ENCODE peak calls at places on chromosomes 6 and 20, in six cellular contexts. One of them, this sample, is unnamed.

GRCh38 chr20:11394145-11394833 is 523.4 kb upstream of the BTBD3 start:
- DNase-seq in tibial artery: no peak
- DNase-seq in activated CD4-positive, alpha-beta T cell treated with anti-CD3 and anti-CD28 coated beads, Interleukin-2, amount 50 U/mL, for 24 hours: no peak
- DNase-seq in GM10248: no peak
- DNase-seq in activated CD8-positive, alpha-beta memory T cell treated with anti-CD3 and anti-CD28 coated beads for 48 hours: no peak
- DNase-seq in RWPE1: no peak
- DNase-seq in this sample: no peak

GRCh38 chr6:31908791-31909190 is 6.9 kb upstream of the ZBTB12 start:
- DNase-seq in GM10248: peak; percentile 63
- DNase-seq in activated CD4-positive, alpha-beta T cell treated with anti-CD3 and anti-CD28 coated beads, Interleukin-2, amount 50 U/mL, for 24 hours: no peak
- DNase-seq in activated CD8-positive, alpha-beta memory T cell treated with anti-CD3 and anti-CD28 coated beads for 48 hours: no peak
- DNase-seq in RWPE1: no peak
- DNase-seq in tibial artery: no peak
- DNase-seq in this sample: peak; percentile 52

GRCh38 chr20:17912916-17913315 is 55.7 kb downstream of the SNX5 start:
- DNase-seq in GM10248: no peak
- DNase-seq in activated CD4-positive, alpha-beta T cell treated with anti-CD3 and anti-CD28 coated beads, Interleukin-2, amount 50 U/mL, for 24 hours: no peak
- DNase-seq in tibial artery: no peak
- DNase-seq in RWPE1: no peak
- DNase-seq in activated CD8-positive, alpha-beta memory T cell treated with anti-CD3 and anti-CD28 coated beads for 48 hours: no peak
- DNase-seq in this sample: no peak

GRCh38 chr6:13383280-13384163 is 55.2 kb upstream of the TBC1D7 start:
- DNase-seq in activated CD8-positive, alpha-beta memory T cell treated with anti-CD3 and anti-CD28 coated beads for 48 hours: no peak
- DNase-seq in tibial artery: no peak
- DNase-seq in activated CD4-positive, alpha-beta T cell treated with anti-CD3 and anti-CD28 coated beads, Interleukin-2, amount 50 U/mL, for 24 hours: no peak
- DNase-seq in GM10248: peak; percentile 67
- DNase-seq in RWPE1: no peak
- DNase-seq in this sample: peak; percentile 50

GRCh38 chr6:73695619-73696421 is at the start of gene CD109:
- DNase-seq in RWPE1: peak; percentile 80
- DNase-seq in GM10248: peak; percentile 52
- DNase-seq in activated CD8-positive, alpha-beta memory T cell treated with anti-CD3 and anti-CD28 coated beads for 48 hours: peak; percentile 46
- DNase-seq in activated CD4-positive, alpha-beta T cell treated with anti-CD3 and anti-CD28 coated beads, Interleukin-2, amount 50 U/mL, for 24 hours: peak; percentile 46
- DNase-seq in tibial artery: peak; percentile 51
- DNase-seq in this sample: peak; percentile 89

GRCh38 chr20:59147197-59147596 is 16.4 kb upstream of the ZNF831 start:
- DNase-seq in GM10248: no peak
- DNase-seq in activated CD4-positive, alpha-beta T cell treated with anti-CD3 and anti-CD28 coated beads, Interleukin-2, amount 50 U/mL, for 24 hours: no peak
- DNase-seq in tibial artery: no peak
- DNase-seq in activated CD8-positive, alpha-beta memory T cell treated with anti-CD3 and anti-CD28 coated beads for 48 hours: no peak
- DNase-seq in RWPE1: no peak
- DNase-seq in this sample: no peak

GRCh38 chr20:9884666-9885065 is 45.8 kb upstream of the PAK5 start:
- DNase-seq in tibial artery: no peak
- DNase-seq in activated CD4-positive, alpha-beta T cell treated with anti-CD3 and anti-CD28 coated beads, Interleukin-2, amount 50 U/mL, for 24 hours: no peak
- DNase-seq in RWPE1: no peak
- DNase-seq in activated CD8-positive, alpha-beta memory T cell treated with anti-CD3 and anti-CD28 coated beads for 48 hours: no peak
- DNase-seq in GM10248: no peak
- DNase-seq in this sample: no peak

GRCh38 chr6:40754481-40755045 is 167.4 kb upstream of the LRFN2 start:
- DNase-seq in RWPE1: no peak
- DNase-seq in activated CD8-positive, alpha-beta memory T cell treated with anti-CD3 and anti-CD28 coated beads for 48 hours: no peak
- DNase-seq in GM10248: no peak
- DNase-seq in activated CD4-positive, alpha-beta T cell treated with anti-CD3 and anti-CD28 coated beads, Interleukin-2, amount 50 U/mL, for 24 hours: no peak
- DNase-seq in tibial artery: no peak
- DNase-seq in this sample: no peak

GRCh38 chr6:169108753-169109152 is 144.9 kb downstream of the THBS2 start:
- DNase-seq in RWPE1: no peak
- DNase-seq in GM10248: no peak
- DNase-seq in tibial artery: no peak
- DNase-seq in activated CD4-positive, alpha-beta T cell treated with anti-CD3 and anti-CD28 coated beads, Interleukin-2, amount 50 U/mL, for 24 hours: no peak
- DNase-seq in activated CD8-positive, alpha-beta memory T cell treated with anti-CD3 and anti-CD28 coated beads for 48 hours: no peak
- DNase-seq in this sample: no peak

GRCh38 chr6:75747985-75748742 is 875 bp upstream of the MYO6 start:
- DNase-seq in activated CD4-positive, alpha-beta T cell treated with anti-CD3 and anti-CD28 coated beads, Interleukin-2, amount 50 U/mL, for 24 hours: no peak
- DNase-seq in tibial artery: no peak
- DNase-seq in activated CD8-positive, alpha-beta memory T cell treated with anti-CD3 and anti-CD28 coated beads for 48 hours: no peak
- DNase-seq in RWPE1: no peak
- DNase-seq in GM10248: no peak
- DNase-seq in this sample: no peak

GRCh38 chr6:72421387-72421786 is 200.5 kb upstream of the KCNQ5 start:
- DNase-seq in RWPE1: no peak
- DNase-seq in GM10248: no peak
- DNase-seq in activated CD4-positive, alpha-beta T cell treated with anti-CD3 and anti-CD28 coated beads, Interleukin-2, amount 50 U/mL, for 24 hours: no peak
- DNase-seq in activated CD8-positive, alpha-beta memory T cell treated with anti-CD3 and anti-CD28 coated beads for 48 hours: no peak
- DNase-seq in tibial artery: no peak
- DNase-seq in this sample: no peak

GRCh38 chr6:74259931-74260330 is 563.9 kb downstream of the CD109 start:
- DNase-seq in GM10248: no peak
- DNase-seq in activated CD8-positive, alpha-beta memory T cell treated with anti-CD3 and anti-CD28 coated beads for 48 hours: no peak
- DNase-seq in activated CD4-positive, alpha-beta T cell treated with anti-CD3 and anti-CD28 coated beads, Interleukin-2, amount 50 U/mL, for 24 hours: no peak
- DNase-seq in RWPE1: no peak
- DNase-seq in tibial artery: no peak
- DNase-seq in this sample: no peak

GRCh38 chr6:13431059-13431656 is 56.2 kb downstream of the GFOD1 start:
- DNase-seq in tibial artery: no peak
- DNase-seq in RWPE1: no peak
- DNase-seq in activated CD8-positive, alpha-beta memory T cell treated with anti-CD3 and anti-CD28 coated beads for 48 hours: no peak
- DNase-seq in GM10248: no peak
- DNase-seq in activated CD4-positive, alpha-beta T cell treated with anti-CD3 and anti-CD28 coated beads, Interleukin-2, amount 50 U/mL, for 24 hours: no peak
- DNase-seq in this sample: no peak

GRCh38 chr6:18142591-18142861 is 12.4 kb downstream of the TPMT start:
- DNase-seq in RWPE1: no peak
- DNase-seq in activated CD4-positive, alpha-beta T cell treated with anti-CD3 and anti-CD28 coated beads, Interleukin-2, amount 50 U/mL, for 24 hours: no peak
- DNase-seq in activated CD8-positive, alpha-beta memory T cell treated with anti-CD3 and anti-CD28 coated beads for 48 hours: no peak
- DNase-seq in GM10248: no peak
- DNase-seq in tibial artery: no peak
- DNase-seq in this sample: no peak

GRCh38 chr6:33171096-33171888 is 21.0 kb downstream of the COL11A2 start:
- DNase-seq in tibial artery: no peak
- DNase-seq in RWPE1: no peak
- DNase-seq in activated CD4-positive, alpha-beta T cell treated with anti-CD3 and anti-CD28 coated beads, Interleukin-2, amount 50 U/mL, for 24 hours: no peak
- DNase-seq in GM10248: no peak
- DNase-seq in activated CD8-positive, alpha-beta memory T cell treated with anti-CD3 and anti-CD28 coated beads for 48 hours: no peak
- DNase-seq in this sample: no peak

GRCh38 chr6:151154418-151154817 is 85.3 kb upstream of the AKAP12 start:
- DNase-seq in GM10248: no peak
- DNase-seq in activated CD8-positive, alpha-beta memory T cell treated with anti-CD3 and anti-CD28 coated beads for 48 hours: no peak
- DNase-seq in activated CD4-positive, alpha-beta T cell treated with anti-CD3 and anti-CD28 coated beads, Interleukin-2, amount 50 U/mL, for 24 hours: no peak
- DNase-seq in tibial artery: peak; percentile 28
- DNase-seq in RWPE1: peak; percentile 42
- DNase-seq in this sample: no peak

GRCh38 chr6:29553268-29554057 is 6.1 kb downstream of the UBD start:
- DNase-seq in GM10248: peak; percentile 56
- DNase-seq in tibial artery: peak; percentile 57
- DNase-seq in activated CD4-positive, alpha-beta T cell treated with anti-CD3 and anti-CD28 coated beads, Interleukin-2, amount 50 U/mL, for 24 hours: no peak
- DNase-seq in RWPE1: no peak
- DNase-seq in activated CD8-positive, alpha-beta memory T cell treated with anti-CD3 and anti-CD28 coated beads for 48 hours: no peak
- DNase-seq in this sample: no peak

GRCh38 chr6:22497299-22497698 is 72.1 kb upstream of the HDGFL1 start:
- DNase-seq in activated CD4-positive, alpha-beta T cell treated with anti-CD3 and anti-CD28 coated beads, Interleukin-2, amount 50 U/mL, for 24 hours: no peak
- DNase-seq in GM10248: no peak
- DNase-seq in tibial artery: no peak
- DNase-seq in RWPE1: no peak
- DNase-seq in activated CD8-positive, alpha-beta memory T cell treated with anti-CD3 and anti-CD28 coated beads for 48 hours: no peak
- DNase-seq in this sample: no peak

GRCh38 chr6:119879731-119880130 is 530.2 kb upstream of the MAN1A1 start:
- DNase-seq in tibial artery: no peak
- DNase-seq in GM10248: no peak
- DNase-seq in activated CD8-positive, alpha-beta memory T cell treated with anti-CD3 and anti-CD28 coated beads for 48 hours: no peak
- DNase-seq in RWPE1: no peak
- DNase-seq in activated CD4-positive, alpha-beta T cell treated with anti-CD3 and anti-CD28 coated beads, Interleukin-2, amount 50 U/mL, for 24 hours: no peak
- DNase-seq in this sample: no peak

GRCh38 chr6:114153448-114153847 is 182.5 kb upstream of the HDAC2 start:
- DNase-seq in RWPE1: no peak
- DNase-seq in GM10248: no peak
- DNase-seq in activated CD8-positive, alpha-beta memory T cell treated with anti-CD3 and anti-CD28 coated beads for 48 hours: no peak
- DNase-seq in activated CD4-positive, alpha-beta T cell treated with anti-CD3 and anti-CD28 coated beads, Interleukin-2, amount 50 U/mL, for 24 hours: no peak
- DNase-seq in tibial artery: no peak
- DNase-seq in this sample: no peak

GRCh38 chr20:24584538-24585356 is 115.3 kb downstream of the SYNDIG1 start:
- DNase-seq in activated CD8-positive, alpha-beta memory T cell treated with anti-CD3 and anti-CD28 coated beads for 48 hours: no peak
- DNase-seq in tibial artery: no peak
- DNase-seq in RWPE1: no peak
- DNase-seq in GM10248: no peak
- DNase-seq in activated CD4-positive, alpha-beta T cell treated with anti-CD3 and anti-CD28 coated beads, Interleukin-2, amount 50 U/mL, for 24 hours: no peak
- DNase-seq in this sample: no peak

GRCh38 chr6:39078695-39079094 is 30.1 kb downstream of the GLP1R start:
- DNase-seq in activated CD8-positive, alpha-beta memory T cell treated with anti-CD3 and anti-CD28 coated beads for 48 hours: no peak
- DNase-seq in tibial artery: no peak
- DNase-seq in GM10248: no peak
- DNase-seq in RWPE1: no peak
- DNase-seq in activated CD4-positive, alpha-beta T cell treated with anti-CD3 and anti-CD28 coated beads, Interleukin-2, amount 50 U/mL, for 24 hours: no peak
- DNase-seq in this sample: no peak

GRCh38 chr20:53935353-53936084 is 134.9 kb downstream of the BCAS1 start:
- DNase-seq in tibial artery: no peak
- DNase-seq in activated CD8-positive, alpha-beta memory T cell treated with anti-CD3 and anti-CD28 coated beads for 48 hours: no peak
- DNase-seq in RWPE1: no peak
- DNase-seq in GM10248: no peak
- DNase-seq in activated CD4-positive, alpha-beta T cell treated with anti-CD3 and anti-CD28 coated beads, Interleukin-2, amount 50 U/mL, for 24 hours: no peak
- DNase-seq in this sample: peak; percentile 18

GRCh38 chr6:2344319-2344905 is 99.0 kb upstream of the GMDS start:
- DNase-seq in activated CD8-positive, alpha-beta memory T cell treated with anti-CD3 and anti-CD28 coated beads for 48 hours: no peak
- DNase-seq in activated CD4-positive, alpha-beta T cell treated with anti-CD3 and anti-CD28 coated beads, Interleukin-2, amount 50 U/mL, for 24 hours: no peak
- DNase-seq in RWPE1: no peak
- DNase-seq in GM10248: no peak
- DNase-seq in tibial artery: no peak
- DNase-seq in this sample: no peak